ENCODE peak calls at places on chromosomes 1 and 21, in four cellular contexts. M is nucleus accumbens, Z is caudate nucleus, P is AG10803. T is an unnamed sample.

GRCh38 chr21:14687277-14687642 is 141.1 kb upstream of the SAMSN1 start:
- DNase-seq in M (no peak), Z (no peak), P (no peak), T (no peak)

GRCh38 chr1:26471498-26472329 is 526 bp upstream of the HMGN2 start:
- DNase-seq in M (peak), Z (peak), P (peak), T (peak)

GRCh38 chr1:204992940-204993339 is 50.1 kb upstream of the CNTN2 start:
- DNase-seq in M (no peak), Z (no peak), P (no peak), T (no peak)

GRCh38 chr1:18411321-18411720 is 69.4 kb upstream of the KLHDC7A start:
- DNase-seq in M (no peak), Z (no peak), P (no peak), T (no peak)

GRCh38 chr1:151009206-151009587 is 948 bp downstream of the PRUNE1 start:
- DNase-seq in M (no peak), Z (no peak), P (peak), T (no peak)

GRCh38 chr21:44793269-44794030 is 8.2 kb downstream of the UBE2G2 start:
- DNase-seq in M (no peak), Z (no peak), P (peak), T (peak)

GRCh38 chr1:92066321-92066720 is 8.9 kb downstream of the SETSIP start:
- DNase-seq in M (no peak), Z (no peak), P (no peak), T (no peak)

GRCh38 chr21:38365521-38365920 is 108.7 kb downstream of the KCNJ15 start:
- DNase-seq in M (no peak), Z (no peak), P (no peak), T (no peak)

T was measured in RWPE1.